ENCODE peak calls at places on chromosomes 6 and 20, in six cellular contexts. One of them, this sample, is unnamed.

GRCh38 chr6:43627008-43627825 is 1.8 kb downstream of the GTPBP2 start:
- DNase-seq in H9: no peak
- DNase-seq in A549: peak; percentile 70
- DNase-seq in foreskin keratinocyte: peak; percentile 54
- DNase-seq in naive thymus-derived CD4-positive, alpha-beta T cell: no peak
- DNase-seq in CD8-positive, alpha-beta memory T cell: no peak
- DNase-seq in this sample: peak; percentile 93

GRCh38 chr6:143146186-143146831 is 85.6 kb downstream of the AIG1 start:
- DNase-seq in foreskin keratinocyte: no peak
- DNase-seq in naive thymus-derived CD4-positive, alpha-beta T cell: no peak
- DNase-seq in A549: no peak
- DNase-seq in H9: no peak
- DNase-seq in CD8-positive, alpha-beta memory T cell: no peak
- DNase-seq in this sample: no peak

GRCh38 chr6:169669889-169670288 is 31.9 kb downstream of the WDR27 start:
- DNase-seq in H9: no peak
- DNase-seq in naive thymus-derived CD4-positive, alpha-beta T cell: no peak
- DNase-seq in foreskin keratinocyte: no peak
- DNase-seq in CD8-positive, alpha-beta memory T cell: no peak
- DNase-seq in A549: no peak
- DNase-seq in this sample: no peak

GRCh38 chr6:114874384-114874783 is 531.6 kb upstream of the HS3ST5 start:
- DNase-seq in CD8-positive, alpha-beta memory T cell: no peak
- DNase-seq in foreskin keratinocyte: no peak
- DNase-seq in naive thymus-derived CD4-positive, alpha-beta T cell: no peak
- DNase-seq in A549: no peak
- DNase-seq in H9: no peak
- DNase-seq in this sample: no peak

GRCh38 chr20:64105846-64106434 is 1.4 kb downstream of the NPBWR2 start:
- DNase-seq in A549: no peak
- DNase-seq in naive thymus-derived CD4-positive, alpha-beta T cell: no peak
- DNase-seq in foreskin keratinocyte: no peak
- DNase-seq in CD8-positive, alpha-beta memory T cell: no peak
- DNase-seq in H9: no peak
- DNase-seq in this sample: no peak

GRCh38 chr6:90068264-90068663 is 174.0 kb downstream of the GJA10 start:
- DNase-seq in A549: peak; percentile 7
- DNase-seq in H9: no peak
- DNase-seq in naive thymus-derived CD4-positive, alpha-beta T cell: no peak
- DNase-seq in foreskin keratinocyte: no peak
- DNase-seq in CD8-positive, alpha-beta memory T cell: no peak
- DNase-seq in this sample: no peak

GRCh38 chr6:119495230-119495683 is 145.7 kb upstream of the MAN1A1 start:
- DNase-seq in foreskin keratinocyte: no peak
- DNase-seq in H9: no peak
- DNase-seq in CD8-positive, alpha-beta memory T cell: no peak
- DNase-seq in naive thymus-derived CD4-positive, alpha-beta T cell: no peak
- DNase-seq in A549: no peak
- DNase-seq in this sample: peak; percentile 63

GRCh38 chr6:34546551-34547321 is 9.4 kb downstream of the SPDEF start:
- DNase-seq in H9: no peak
- DNase-seq in naive thymus-derived CD4-positive, alpha-beta T cell: no peak
- DNase-seq in A549: peak; percentile 73
- DNase-seq in foreskin keratinocyte: no peak
- DNase-seq in CD8-positive, alpha-beta memory T cell: no peak
- DNase-seq in this sample: peak; percentile 82

GRCh38 chr6:37212268-37212667 is 42.3 kb downstream of the PIM1 start:
- DNase-seq in H9: no peak
- DNase-seq in foreskin keratinocyte: no peak
- DNase-seq in A549: no peak
- DNase-seq in naive thymus-derived CD4-positive, alpha-beta T cell: no peak
- DNase-seq in CD8-positive, alpha-beta memory T cell: no peak
- DNase-seq in this sample: no peak

GRCh38 chr20:38894091-38894847 is 31.9 kb upstream of the FAM83D start:
- DNase-seq in CD8-positive, alpha-beta memory T cell: no peak
- DNase-seq in A549: peak; percentile 21
- DNase-seq in naive thymus-derived CD4-positive, alpha-beta T cell: no peak
- DNase-seq in H9: no peak
- DNase-seq in foreskin keratinocyte: no peak
- DNase-seq in this sample: no peak

GRCh38 chr6:83247471-83247870 is 54.3 kb downstream of the RWDD2A start:
- DNase-seq in H9: no peak
- DNase-seq in A549: no peak
- DNase-seq in foreskin keratinocyte: no peak
- DNase-seq in CD8-positive, alpha-beta memory T cell: no peak
- DNase-seq in naive thymus-derived CD4-positive, alpha-beta T cell: no peak
- DNase-seq in this sample: no peak

GRCh38 chr20:54137115-54137514 is 36.7 kb downstream of the CYP24A1 start:
- DNase-seq in CD8-positive, alpha-beta memory T cell: no peak
- DNase-seq in H9: no peak
- DNase-seq in A549: no peak
- DNase-seq in foreskin keratinocyte: no peak
- DNase-seq in naive thymus-derived CD4-positive, alpha-beta T cell: no peak
- DNase-seq in this sample: no peak

GRCh38 chr6:168116975-168117899 is 38.2 kb upstream of the FRMD1 start:
- DNase-seq in foreskin keratinocyte: no peak
- DNase-seq in A549: no peak
- DNase-seq in H9: peak; percentile 25
- DNase-seq in CD8-positive, alpha-beta memory T cell: no peak
- DNase-seq in naive thymus-derived CD4-positive, alpha-beta T cell: no peak
- DNase-seq in this sample: peak; percentile 43

GRCh38 chr6:36493859-36494258 is 51.1 kb downstream of the KCTD20 start:
- DNase-seq in CD8-positive, alpha-beta memory T cell: no peak
- DNase-seq in H9: no peak
- DNase-seq in naive thymus-derived CD4-positive, alpha-beta T cell: no peak
- DNase-seq in A549: no peak
- DNase-seq in foreskin keratinocyte: no peak
- DNase-seq in this sample: no peak

GRCh38 chr6:144469144-144469575 is 184.0 kb downstream of the UTRN start:
- DNase-seq in foreskin keratinocyte: no peak
- DNase-seq in CD8-positive, alpha-beta memory T cell: no peak
- DNase-seq in H9: no peak
- DNase-seq in A549: no peak
- DNase-seq in naive thymus-derived CD4-positive, alpha-beta T cell: no peak
- DNase-seq in this sample: no peak

GRCh38 chr20:38658879-38659612 is 57.4 kb downstream of the ARHGAP40 start:
- DNase-seq in CD8-positive, alpha-beta memory T cell: peak; percentile 18
- DNase-seq in A549: peak; percentile 38
- DNase-seq in foreskin keratinocyte: no peak
- DNase-seq in naive thymus-derived CD4-positive, alpha-beta T cell: no peak
- DNase-seq in H9: peak; percentile 87
- DNase-seq in this sample: peak; percentile 40

GRCh38 chr20:57941572-57942381 is 232.0 kb upstream of the PMEPA1 start:
- DNase-seq in foreskin keratinocyte: no peak
- DNase-seq in A549: peak; percentile 31
- DNase-seq in CD8-positive, alpha-beta memory T cell: no peak
- DNase-seq in naive thymus-derived CD4-positive, alpha-beta T cell: no peak
- DNase-seq in H9: no peak
- DNase-seq in this sample: no peak

GRCh38 chr6:139490482-139490881 is 116.0 kb upstream of the CITED2 start:
- DNase-seq in A549: peak; percentile 7
- DNase-seq in foreskin keratinocyte: no peak
- DNase-seq in H9: no peak
- DNase-seq in naive thymus-derived CD4-positive, alpha-beta T cell: peak; percentile 27
- DNase-seq in CD8-positive, alpha-beta memory T cell: peak; percentile 4
- DNase-seq in this sample: no peak

GRCh38 chr6:41712651-41713103 is 22.7 kb downstream of the TFEB start:
- DNase-seq in H9: no peak
- DNase-seq in foreskin keratinocyte: no peak
- DNase-seq in A549: peak; percentile 70
- DNase-seq in CD8-positive, alpha-beta memory T cell: no peak
- DNase-seq in naive thymus-derived CD4-positive, alpha-beta T cell: no peak
- DNase-seq in this sample: peak; percentile 89

GRCh38 chr6:155946860-155947259 is 491.2 kb upstream of the NOX3 start:
- DNase-seq in CD8-positive, alpha-beta memory T cell: no peak
- DNase-seq in naive thymus-derived CD4-positive, alpha-beta T cell: no peak
- DNase-seq in foreskin keratinocyte: no peak
- DNase-seq in H9: no peak
- DNase-seq in A549: no peak
- DNase-seq in this sample: no peak

GRCh38 chr6:98516869-98517268 is 317.5 kb upstream of the POU3F2 start:
- DNase-seq in H9: no peak
- DNase-seq in naive thymus-derived CD4-positive, alpha-beta T cell: no peak
- DNase-seq in foreskin keratinocyte: no peak
- DNase-seq in A549: no peak
- DNase-seq in CD8-positive, alpha-beta memory T cell: no peak
- DNase-seq in this sample: no peak

GRCh38 chr6:111361648-111362047 is 121.4 kb downstream of the REV3L start:
- DNase-seq in A549: peak; percentile 27
- DNase-seq in CD8-positive, alpha-beta memory T cell: no peak
- DNase-seq in naive thymus-derived CD4-positive, alpha-beta T cell: no peak
- DNase-seq in H9: peak; percentile 48
- DNase-seq in foreskin keratinocyte: no peak
- DNase-seq in this sample: no peak

GRCh38 chr6:104940881-104941693 is 15.8 kb upstream of the LIN28B start:
- DNase-seq in naive thymus-derived CD4-positive, alpha-beta T cell: peak; percentile 21
- DNase-seq in foreskin keratinocyte: no peak
- DNase-seq in CD8-positive, alpha-beta memory T cell: peak; percentile 10
- DNase-seq in H9: peak; percentile 82
- DNase-seq in A549: no peak
- DNase-seq in this sample: no peak

GRCh38 chr20:62945771-62946339 is 6.7 kb upstream of the SLC17A9 start:
- DNase-seq in foreskin keratinocyte: no peak
- DNase-seq in naive thymus-derived CD4-positive, alpha-beta T cell: no peak
- DNase-seq in CD8-positive, alpha-beta memory T cell: no peak
- DNase-seq in H9: no peak
- DNase-seq in A549: no peak
- DNase-seq in this sample: no peak

GRCh38 chr6:112773217-112773616 is 426.1 kb downstream of the RFPL4B start:
- DNase-seq in foreskin keratinocyte: no peak
- DNase-seq in H9: no peak
- DNase-seq in naive thymus-derived CD4-positive, alpha-beta T cell: no peak
- DNase-seq in A549: no peak
- DNase-seq in CD8-positive, alpha-beta memory T cell: no peak
- DNase-seq in this sample: no peak

GRCh38 chr6:129696843-129697242 is 13.1 kb downstream of the ARHGAP18 start:
- DNase-seq in CD8-positive, alpha-beta memory T cell: no peak
- DNase-seq in foreskin keratinocyte: no peak
- DNase-seq in naive thymus-derived CD4-positive, alpha-beta T cell: no peak
- DNase-seq in A549: no peak
- DNase-seq in H9: no peak
- DNase-seq in this sample: no peak
- H3K4me1 ChIP-seq in CD8-positive, alpha-beta memory T cell: peaks cover 5% of the 10 kb centered on the region
- H3K4me1 ChIP-seq in foreskin keratinocyte: peaks cover 37% of the 10 kb centered on the region
- H3K4me1 ChIP-seq in naive thymus-derived CD4-positive, alpha-beta T cell: peaks cover 7% of the 10 kb centered on the region
- H3K4me1 ChIP-seq in A549: peaks cover 39% of the 10 kb centered on the region
- H3K4me1 ChIP-seq in H9: no peaks in the 10 kb centered on the region
- H3K4me1 ChIP-seq in this sample: no peaks in the 10 kb centered on the region

DNA sequence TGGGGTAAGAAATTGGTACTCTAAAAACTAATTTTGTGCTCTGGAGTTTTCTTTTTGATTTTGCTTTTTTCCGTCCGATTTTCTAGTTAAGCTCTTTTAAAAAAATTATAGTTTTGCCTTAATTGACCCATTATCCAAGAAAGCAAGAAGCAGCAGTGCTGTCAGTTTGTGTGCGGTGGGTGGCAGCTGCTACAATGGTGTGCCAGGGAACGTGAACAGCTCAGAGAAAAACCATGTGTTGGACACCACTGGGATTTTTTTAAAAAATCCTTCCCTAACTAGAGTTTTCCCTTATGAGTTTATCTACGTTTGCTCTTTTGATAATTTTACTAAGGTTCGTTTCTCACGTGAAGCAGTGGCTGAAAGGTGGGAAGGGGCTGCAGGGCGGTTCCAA is 8.0 kb downstream of the MAP3K5 start:
- DNase-seq in naive thymus-derived CD4-positive, alpha-beta T cell: no peak
- DNase-seq in CD8-positive, alpha-beta memory T cell: no peak
- DNase-seq in A549: no peak
- DNase-seq in H9: no peak
- DNase-seq in foreskin keratinocyte: no peak
- DNase-seq in this sample: no peak
- H3K4me1 ChIP-seq in naive thymus-derived CD4-positive, alpha-beta T cell: peaks cover 62% of the 10 kb centered on the region
- H3K4me1 ChIP-seq in CD8-positive, alpha-beta memory T cell: peaks cover 77% of the 10 kb centered on the region
- H3K4me1 ChIP-seq in A549: peaks cover 12% of the 10 kb centered on the region
- H3K4me1 ChIP-seq in H9: no peaks in the 10 kb centered on the region
- H3K4me1 ChIP-seq in foreskin keratinocyte: peaks cover 17% of the 10 kb centered on the region
- H3K4me1 ChIP-seq in this sample: peaks cover 19% of the 10 kb centered on the region

DNA sequence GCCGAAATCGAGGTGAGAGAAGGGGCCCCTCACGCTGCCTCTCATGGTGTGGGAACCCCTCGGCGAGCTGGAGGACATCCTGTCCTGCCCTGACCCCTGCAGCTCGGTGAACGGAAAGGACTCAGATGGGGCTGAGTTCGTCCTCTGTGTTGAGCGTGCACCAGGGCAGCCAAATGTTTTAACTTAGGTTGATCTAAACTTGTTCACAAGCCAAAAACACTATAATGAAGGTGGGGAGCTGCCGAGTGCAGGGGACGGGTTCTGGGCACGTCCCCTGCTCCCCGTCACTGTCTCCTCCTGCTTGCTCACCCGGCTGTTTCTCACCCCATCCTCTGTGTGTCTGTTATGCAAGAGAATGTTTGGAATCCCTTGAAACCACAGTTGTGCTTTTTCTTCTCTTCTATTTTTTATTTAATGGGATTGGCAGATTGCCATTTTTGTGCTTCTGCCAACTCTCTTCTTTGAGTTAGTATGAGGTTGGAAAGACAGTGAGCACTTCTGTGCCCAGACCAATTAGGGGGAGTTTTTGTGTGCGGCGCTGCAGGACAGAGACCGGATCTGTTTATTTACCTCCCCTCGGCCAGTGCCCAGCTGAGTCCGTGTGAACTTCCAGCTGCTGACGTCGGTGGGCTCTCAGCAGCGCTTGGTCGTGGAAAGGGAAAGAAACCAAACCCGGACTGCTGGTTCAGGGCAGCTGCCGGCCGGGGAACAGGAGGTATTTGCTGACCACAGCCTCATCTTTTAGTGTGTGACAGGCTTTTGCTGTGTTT is 158.1 kb downstream of the DTNBP1 start:
- DNase-seq in foreskin keratinocyte: peak; percentile 72
- DNase-seq in naive thymus-derived CD4-positive, alpha-beta T cell: no peak
- DNase-seq in A549: no peak
- DNase-seq in CD8-positive, alpha-beta memory T cell: no peak
- DNase-seq in H9: no peak
- DNase-seq in this sample: peak; percentile 92
- H3K4me1 ChIP-seq in foreskin keratinocyte: peaks cover 5% of the 10 kb centered on the region
- H3K4me1 ChIP-seq in naive thymus-derived CD4-positive, alpha-beta T cell: no peaks in the 10 kb centered on the region
- H3K4me1 ChIP-seq in A549: peaks cover 3% of the 10 kb centered on the region
- H3K4me1 ChIP-seq in CD8-positive, alpha-beta memory T cell: no peaks in the 10 kb centered on the region
- H3K4me1 ChIP-seq in H9: no peaks in the 10 kb centered on the region
- H3K4me1 ChIP-seq in this sample: no peaks in the 10 kb centered on the region

DNA sequence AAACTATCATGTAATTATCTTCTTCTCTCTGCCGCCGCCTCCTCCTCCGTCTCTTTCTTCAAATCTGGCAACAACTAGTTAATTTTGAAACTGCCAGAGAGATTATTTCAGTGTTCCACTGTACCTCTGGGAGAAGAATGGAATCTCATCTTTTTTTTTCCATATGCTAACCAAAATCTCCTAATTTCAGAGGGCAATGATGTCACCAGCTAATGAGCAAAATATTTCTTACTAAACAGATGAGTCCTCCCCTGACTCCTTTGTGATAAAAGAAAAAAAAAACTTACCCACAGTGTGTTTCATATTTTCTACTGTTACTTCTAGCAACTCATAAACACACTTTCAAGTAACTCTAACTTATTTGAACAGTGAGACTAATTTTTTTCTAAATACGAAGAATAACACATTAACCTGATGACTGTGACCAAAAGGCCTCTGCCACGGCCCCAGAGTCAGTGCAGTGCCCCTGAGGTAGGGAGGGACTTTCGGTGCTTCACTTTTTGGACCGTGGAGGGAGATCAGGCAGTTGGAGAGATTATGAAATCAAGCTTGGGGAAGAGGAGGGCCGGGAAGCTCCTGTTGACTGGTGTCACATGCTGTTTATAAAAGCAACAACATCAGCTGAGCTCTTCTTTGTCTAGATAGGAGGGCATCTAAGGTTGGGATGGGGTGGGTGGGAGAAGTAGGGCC is 159.6 kb downstream of the SASH1 start:
- DNase-seq in A549: no peak
- DNase-seq in naive thymus-derived CD4-positive, alpha-beta T cell: no peak
- DNase-seq in H9: no peak
- DNase-seq in CD8-positive, alpha-beta memory T cell: no peak
- DNase-seq in foreskin keratinocyte: no peak
- DNase-seq in this sample: peak; percentile 79
- H3K4me1 ChIP-seq in A549: no peaks in the 10 kb centered on the region
- H3K4me1 ChIP-seq in naive thymus-derived CD4-positive, alpha-beta T cell: no peaks in the 10 kb centered on the region
- H3K4me1 ChIP-seq in H9: no peaks in the 10 kb centered on the region
- H3K4me1 ChIP-seq in CD8-positive, alpha-beta memory T cell: no peaks in the 10 kb centered on the region
- H3K4me1 ChIP-seq in foreskin keratinocyte: peaks cover 10% of the 10 kb centered on the region
- H3K4me1 ChIP-seq in this sample: peaks cover 27% of the 10 kb centered on the region